ENCODE peak calls at places on chromosome 15, in six cellular contexts. One of them, this sample, is unnamed.

GRCh38 chr15:35680951-35681350 is 135.0 kb upstream of the DPH6 start:
- DNase-seq in heart right ventricle: no peak
- DNase-seq in left lung: no peak
- DNase-seq in tibial artery: no peak
- DNase-seq in fibroblast of mammary gland: no peak
- DNase-seq in neural progenitor cell: no peak
- DNase-seq in this sample: no peak

GRCh38 chr15:35448294-35448693 is 97.7 kb downstream of the DPH6 start:
- DNase-seq in heart right ventricle: no peak
- DNase-seq in left lung: no peak
- DNase-seq in tibial artery: no peak
- DNase-seq in fibroblast of mammary gland: peak; percentile 47
- DNase-seq in neural progenitor cell: no peak
- DNase-seq in this sample: no peak

GRCh38 chr15:42270996-42271395 is 2.0 kb upstream of the GANC start:
- DNase-seq in heart right ventricle: no peak
- DNase-seq in left lung: no peak
- DNase-seq in tibial artery: no peak
- DNase-seq in fibroblast of mammary gland: no peak
- DNase-seq in neural progenitor cell: no peak
- DNase-seq in this sample: no peak

GRCh38 chr15:81310480-81310879 is 13.5 kb downstream of the STARD5 start:
- DNase-seq in heart right ventricle: no peak
- DNase-seq in left lung: no peak
- DNase-seq in tibial artery: no peak
- DNase-seq in fibroblast of mammary gland: no peak
- DNase-seq in neural progenitor cell: no peak
- DNase-seq in this sample: no peak

GRCh38 chr15:47484119-47484518 is 233.2 kb upstream of the SEMA6D start:
- DNase-seq in heart right ventricle: no peak
- DNase-seq in left lung: no peak
- DNase-seq in tibial artery: no peak
- DNase-seq in fibroblast of mammary gland: no peak
- DNase-seq in neural progenitor cell: no peak
- DNase-seq in this sample: no peak

GRCh38 chr15:101811902-101812301 is at the start of gene OR4F15:
- DNase-seq in heart right ventricle: no peak
- DNase-seq in left lung: no peak
- DNase-seq in tibial artery: no peak
- DNase-seq in fibroblast of mammary gland: no peak
- DNase-seq in neural progenitor cell: no peak
- DNase-seq in this sample: no peak

GRCh38 chr15:27059610-27060202 is 88.7 kb downstream of the GABRG3 start:
- DNase-seq in heart right ventricle: peak; percentile 24
- DNase-seq in left lung: no peak
- DNase-seq in tibial artery: no peak
- DNase-seq in fibroblast of mammary gland: peak; percentile 26
- DNase-seq in neural progenitor cell: peak; percentile 69
- DNase-seq in this sample: peak; percentile 19

GRCh38 chr15:90264649-90265048 is 823 bp upstream of the NGRN start:
- DNase-seq in heart right ventricle: peak; percentile 13
- DNase-seq in left lung: no peak
- DNase-seq in tibial artery: no peak
- DNase-seq in fibroblast of mammary gland: no peak
- DNase-seq in neural progenitor cell: no peak
- DNase-seq in this sample: no peak

GRCh38 chr15:25374143-25374542 is 64.7 kb downstream of the UBE3A start:
- DNase-seq in heart right ventricle: no peak
- DNase-seq in left lung: no peak
- DNase-seq in tibial artery: no peak
- DNase-seq in fibroblast of mammary gland: no peak
- DNase-seq in neural progenitor cell: peak; percentile 4
- DNase-seq in this sample: no peak

GRCh38 chr15:68367992-68368391 is 64.0 kb downstream of the ITGA11 start:
- DNase-seq in heart right ventricle: peak; percentile 17
- DNase-seq in left lung: no peak
- DNase-seq in tibial artery: no peak
- DNase-seq in fibroblast of mammary gland: no peak
- DNase-seq in neural progenitor cell: no peak
- DNase-seq in this sample: no peak

GRCh38 chr15:63094495-63094931 is 27.1 kb upstream of the LACTB start:
- DNase-seq in heart right ventricle: no peak
- DNase-seq in left lung: no peak
- DNase-seq in tibial artery: no peak
- DNase-seq in fibroblast of mammary gland: no peak
- DNase-seq in neural progenitor cell: no peak
- DNase-seq in this sample: no peak

GRCh38 chr15:81897011-81897677 is 148.7 kb downstream of the MEX3B start:
- DNase-seq in heart right ventricle: no peak
- DNase-seq in left lung: no peak
- DNase-seq in tibial artery: no peak
- DNase-seq in fibroblast of mammary gland: peak; percentile 3
- DNase-seq in neural progenitor cell: no peak
- DNase-seq in this sample: peak; percentile 32

GRCh38 chr15:101049282-101049681 is 130.1 kb downstream of the LRRK1 start:
- DNase-seq in heart right ventricle: no peak
- DNase-seq in left lung: peak; percentile 26
- DNase-seq in tibial artery: no peak
- DNase-seq in fibroblast of mammary gland: no peak
- DNase-seq in neural progenitor cell: no peak
- DNase-seq in this sample: no peak

GRCh38 chr15:67834249-67834592 is 5.6 kb downstream of the RNU6-1 start:
- DNase-seq in heart right ventricle: no peak
- DNase-seq in left lung: no peak
- DNase-seq in tibial artery: no peak
- DNase-seq in fibroblast of mammary gland: no peak
- DNase-seq in neural progenitor cell: no peak
- DNase-seq in this sample: no peak

GRCh38 chr15:99613887-99614642 is 48.3 kb downstream of the MEF2A start:
- DNase-seq in heart right ventricle: no peak
- DNase-seq in left lung: no peak
- DNase-seq in tibial artery: no peak
- DNase-seq in fibroblast of mammary gland: peak; percentile 84
- DNase-seq in neural progenitor cell: no peak
- DNase-seq in this sample: no peak

GRCh38 chr15:101545548-101546505 is 56.3 kb upstream of the PCSK6 start:
- DNase-seq in heart right ventricle: no peak
- DNase-seq in left lung: no peak
- DNase-seq in tibial artery: no peak
- DNase-seq in fibroblast of mammary gland: no peak
- DNase-seq in neural progenitor cell: no peak
- DNase-seq in this sample: no peak

GRCh38 chr15:29854413-29854812 is 32.1 kb upstream of the TJP1 start:
- DNase-seq in heart right ventricle: no peak
- DNase-seq in left lung: no peak
- DNase-seq in tibial artery: no peak
- DNase-seq in fibroblast of mammary gland: no peak
- DNase-seq in neural progenitor cell: no peak
- DNase-seq in this sample: no peak

GRCh38 chr15:57708047-57708446 is 1.5 kb downstream of the POLR2M start:
- DNase-seq in heart right ventricle: no peak
- DNase-seq in left lung: no peak
- DNase-seq in tibial artery: no peak
- DNase-seq in fibroblast of mammary gland: peak; percentile 40
- DNase-seq in neural progenitor cell: no peak
- DNase-seq in this sample: no peak

GRCh38 chr15:43518073-43518761 is 809 bp downstream of the MAP1A start:
- DNase-seq in heart right ventricle: peak; percentile 17
- DNase-seq in left lung: no peak
- DNase-seq in tibial artery: no peak
- DNase-seq in fibroblast of mammary gland: no peak
- DNase-seq in neural progenitor cell: peak; percentile 70
- DNase-seq in this sample: no peak

GRCh38 chr15:100215031-100215842 is 126.5 kb downstream of the ADAMTS17 start:
- DNase-seq in heart right ventricle: no peak
- DNase-seq in left lung: no peak
- DNase-seq in tibial artery: peak; percentile 66
- DNase-seq in fibroblast of mammary gland: no peak
- DNase-seq in neural progenitor cell: no peak
- DNase-seq in this sample: no peak

GRCh38 chr15:99447497-99448371 is 118.0 kb upstream of the MEF2A start:
- DNase-seq in heart right ventricle: peak; percentile 3
- DNase-seq in left lung: no peak
- DNase-seq in tibial artery: no peak
- DNase-seq in fibroblast of mammary gland: no peak
- DNase-seq in neural progenitor cell: no peak
- DNase-seq in this sample: no peak

GRCh38 chr15:28974142-28974541 is 88.4 kb downstream of the APBA2 start:
- DNase-seq in heart right ventricle: no peak
- DNase-seq in left lung: no peak
- DNase-seq in tibial artery: no peak
- DNase-seq in fibroblast of mammary gland: no peak
- DNase-seq in neural progenitor cell: no peak
- DNase-seq in this sample: no peak

GRCh38 chr15:82393671-82394070 is 35.9 kb upstream of the GOLGA6L9 start:
- DNase-seq in heart right ventricle: no peak
- DNase-seq in left lung: no peak
- DNase-seq in tibial artery: no peak
- DNase-seq in fibroblast of mammary gland: peak; percentile 16
- DNase-seq in neural progenitor cell: no peak
- DNase-seq in this sample: no peak

GRCh38 chr15:100533934-100534333 is 5.2 kb upstream of the CERS3 start:
- DNase-seq in heart right ventricle: no peak
- DNase-seq in left lung: no peak
- DNase-seq in tibial artery: no peak
- DNase-seq in fibroblast of mammary gland: no peak
- DNase-seq in neural progenitor cell: no peak
- DNase-seq in this sample: no peak

GRCh38 chr15:44879066-44879465 is 77.4 kb upstream of the TERB2 start:
- DNase-seq in heart right ventricle: no peak
- DNase-seq in left lung: no peak
- DNase-seq in tibial artery: no peak
- DNase-seq in fibroblast of mammary gland: no peak
- DNase-seq in neural progenitor cell: no peak
- DNase-seq in this sample: no peak

GRCh38 chr15:38073278-38073930 is 139.0 kb downstream of the TMCO5A start:
- DNase-seq in heart right ventricle: peak; percentile 55
- DNase-seq in left lung: no peak
- DNase-seq in tibial artery: no peak
- DNase-seq in fibroblast of mammary gland: peak; percentile 57
- DNase-seq in neural progenitor cell: peak; percentile 33
- DNase-seq in this sample: no peak

DNA sequence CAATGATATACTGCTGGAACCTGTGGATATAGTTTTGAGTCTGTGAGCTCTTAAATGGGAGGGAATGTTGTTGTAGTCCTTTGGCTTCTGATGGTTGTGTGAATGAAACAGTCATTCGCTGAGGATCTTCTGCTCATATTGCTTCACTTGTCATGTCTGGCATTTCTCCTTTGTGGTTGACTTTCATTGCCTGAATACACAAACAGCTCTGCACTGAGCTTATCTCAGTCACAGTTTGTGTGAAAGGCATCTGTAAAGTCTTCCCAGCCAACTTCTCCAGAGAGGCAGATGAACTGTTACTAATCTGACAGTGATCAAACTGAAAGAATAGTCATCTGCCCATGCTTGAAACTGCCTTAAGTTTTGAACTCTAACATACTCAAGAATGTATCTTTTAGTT is 59.8 kb downstream of the TMED3 start:
- DNase-seq in heart right ventricle: no peak
- DNase-seq in left lung: no peak
- DNase-seq in tibial artery: no peak
- DNase-seq in fibroblast of mammary gland: peak; percentile 25
- DNase-seq in neural progenitor cell: no peak
- DNase-seq in this sample: no peak
- H3K4me3 ChIP-seq in heart right ventricle: no peak overlapping the region
- H3K4me3 ChIP-seq in left lung: no peak overlapping the region
- H3K4me3 ChIP-seq in tibial artery: no peak overlapping the region
- H3K4me3 ChIP-seq in fibroblast of mammary gland: no peak overlapping the region
- H3K4me3 ChIP-seq in neural progenitor cell: no peak overlapping the region
- H3K4me3 ChIP-seq in this sample: no peak overlapping the region

GRCh38 chr15:66523926-66524325 is 18.8 kb downstream of the ZWILCH start:
- DNase-seq in heart right ventricle: no peak
- DNase-seq in left lung: no peak
- DNase-seq in tibial artery: no peak
- DNase-seq in fibroblast of mammary gland: no peak
- DNase-seq in neural progenitor cell: no peak
- DNase-seq in this sample: no peak

DNA sequence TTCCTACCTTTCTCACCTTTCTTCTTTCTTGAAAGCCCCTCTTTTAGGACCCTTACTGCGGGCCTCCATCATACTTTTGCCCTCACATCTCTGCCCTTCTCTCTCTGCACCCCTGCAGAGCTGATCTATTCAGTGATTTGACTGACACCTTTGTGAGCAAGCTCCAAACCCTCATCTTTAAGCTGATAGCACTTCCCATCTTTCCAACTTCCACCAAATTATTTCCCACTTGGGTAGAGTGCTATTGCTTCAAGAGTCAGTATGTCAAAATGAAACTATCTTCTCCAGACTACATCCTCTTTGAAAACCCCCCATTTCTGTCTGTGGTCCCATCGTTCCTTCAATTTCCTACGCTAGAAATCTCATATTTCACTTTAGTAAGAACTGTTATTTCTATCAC is 19.7 kb downstream of the ZWILCH start:
- DNase-seq in heart right ventricle: no peak
- DNase-seq in left lung: no peak
- DNase-seq in tibial artery: no peak
- DNase-seq in fibroblast of mammary gland: no peak
- DNase-seq in neural progenitor cell: no peak
- DNase-seq in this sample: no peak
- TF ChIP-seq CTCF in heart right ventricle: no peak
- TF ChIP-seq CTCF in left lung: no peak
- TF ChIP-seq CTCF in tibial artery: no peak
- TF ChIP-seq CTCF in fibroblast of mammary gland: no peak
- TF ChIP-seq CTCF in neural progenitor cell: no peak
- TF ChIP-seq CTCF in this sample: no peak

GRCh38 chr15:74867562-74868458 is 5.4 kb downstream of the SCAMP2 start:
- DNase-seq in heart right ventricle: no peak
- DNase-seq in left lung: peak; percentile 49
- DNase-seq in tibial artery: peak; percentile 65
- DNase-seq in fibroblast of mammary gland: no peak
- DNase-seq in neural progenitor cell: no peak
- DNase-seq in this sample: no peak
- H3K4me3 ChIP-seq in heart right ventricle: no peak overlapping the region
- H3K4me3 ChIP-seq in left lung: no peak overlapping the region
- H3K4me3 ChIP-seq in tibial artery: no peak overlapping the region
- H3K4me3 ChIP-seq in fibroblast of mammary gland: no peak overlapping the region
- H3K4me3 ChIP-seq in neural progenitor cell: no peak overlapping the region
- H3K4me3 ChIP-seq in this sample: no peak overlapping the region

GRCh38 chr15:89136818-89137772 is 48.8 kb downstream of the ABHD2 start:
- DNase-seq in heart right ventricle: peak; percentile 74
- DNase-seq in left lung: no peak
- DNase-seq in tibial artery: no peak
- DNase-seq in fibroblast of mammary gland: peak; percentile 7
- DNase-seq in neural progenitor cell: no peak
- DNase-seq in this sample: no peak
- TF ChIP-seq CTCF in heart right ventricle: no peak
- TF ChIP-seq CTCF in left lung: no peak
- TF ChIP-seq CTCF in tibial artery: no peak
- TF ChIP-seq CTCF in fibroblast of mammary gland: no peak
- TF ChIP-seq CTCF in neural progenitor cell: no peak
- TF ChIP-seq CTCF in this sample: no peak

GRCh38 chr15:50876260-50876988 is 32.1 kb upstream of the AP4E1 start:
- DNase-seq in heart right ventricle: no peak
- DNase-seq in left lung: no peak
- DNase-seq in tibial artery: no peak
- DNase-seq in fibroblast of mammary gland: no peak
- DNase-seq in neural progenitor cell: no peak
- DNase-seq in this sample: no peak
- H3K4me3 ChIP-seq in heart right ventricle: peak overlapping the region; percentile 41
- H3K4me3 ChIP-seq in left lung: peak overlapping the region; percentile 14
- H3K4me3 ChIP-seq in tibial artery: peak overlapping the region; percentile 40
- H3K4me3 ChIP-seq in fibroblast of mammary gland: peak overlapping the region; percentile 59
- H3K4me3 ChIP-seq in neural progenitor cell: no peak overlapping the region
- H3K4me3 ChIP-seq in this sample: peak overlapping the region; percentile 25